ENCODE peak calls at places on chromosomes 1 and 21, in ten cellular contexts. One of them, this sample, is unnamed.

GRCh38 chr1:78475888-78476610 is 14.7 kb upstream of the PTGFR start:
- DNase-seq in ovary: no peak
- DNase-seq in uterus: no peak
- DNase-seq in A549: no peak
- DNase-seq in heart left ventricle: no peak
- DNase-seq in IMR-90: no peak
- DNase-seq in suprapubic skin: no peak
- DNase-seq in HCT116: no peak
- DNase-seq in spleen: no peak
- DNase-seq in esophagus muscularis mucosa: no peak
- DNase-seq in this sample: no peak

GRCh38 chr1:91428182-91428798 is 23.7 kb upstream of the HFM1 start:
- DNase-seq in ovary: no peak
- DNase-seq in uterus: no peak
- DNase-seq in A549: no peak
- DNase-seq in heart left ventricle: no peak
- DNase-seq in IMR-90: no peak
- DNase-seq in suprapubic skin: no peak
- DNase-seq in HCT116: no peak
- DNase-seq in spleen: no peak
- DNase-seq in esophagus muscularis mucosa: no peak
- DNase-seq in this sample: no peak

GRCh38 chr1:211830330-211831142 is at the start of gene LPGAT1:
- DNase-seq in ovary: peak; percentile 85
- DNase-seq in uterus: peak; percentile 73
- DNase-seq in A549: peak; percentile 77
- DNase-seq in heart left ventricle: peak; percentile 82
- DNase-seq in IMR-90: peak; percentile 52
- DNase-seq in suprapubic skin: peak; percentile 85
- DNase-seq in HCT116: peak; percentile 27
- DNase-seq in spleen: peak; percentile 97
- DNase-seq in esophagus muscularis mucosa: no peak
- DNase-seq in this sample: peak; percentile 74

GRCh38 chr1:42841010-42841409 is 5.4 kb upstream of the ZNF691 start:
- DNase-seq in ovary: no peak
- DNase-seq in uterus: no peak
- DNase-seq in A549: no peak
- DNase-seq in heart left ventricle: no peak
- DNase-seq in IMR-90: peak; percentile 17
- DNase-seq in suprapubic skin: no peak
- DNase-seq in HCT116: no peak
- DNase-seq in spleen: no peak
- DNase-seq in esophagus muscularis mucosa: no peak
- DNase-seq in this sample: no peak

GRCh38 chr21:42721341-42721824 is 68.0 kb downstream of the PDE9A start:
- DNase-seq in ovary: no peak
- DNase-seq in uterus: peak; percentile 55
- DNase-seq in A549: no peak
- DNase-seq in heart left ventricle: peak; percentile 32
- DNase-seq in IMR-90: no peak
- DNase-seq in suprapubic skin: no peak
- DNase-seq in HCT116: no peak
- DNase-seq in spleen: no peak
- DNase-seq in esophagus muscularis mucosa: no peak
- DNase-seq in this sample: peak; percentile 49

GRCh38 chr1:212699839-212700596 is at the start of gene BATF3:
- DNase-seq in ovary: peak; percentile 56
- DNase-seq in uterus: peak; percentile 51
- DNase-seq in A549: peak; percentile 53
- DNase-seq in heart left ventricle: peak; percentile 62
- DNase-seq in IMR-90: no peak
- DNase-seq in suprapubic skin: peak; percentile 79
- DNase-seq in HCT116: no peak
- DNase-seq in spleen: peak; percentile 88
- DNase-seq in esophagus muscularis mucosa: no peak
- DNase-seq in this sample: no peak

GRCh38 chr1:1208713-1209433 is 2.5 kb upstream of the TNFRSF18 start:
- DNase-seq in ovary: peak; percentile 26
- DNase-seq in uterus: no peak
- DNase-seq in A549: no peak
- DNase-seq in heart left ventricle: peak; percentile 18
- DNase-seq in IMR-90: peak; percentile 30
- DNase-seq in suprapubic skin: no peak
- DNase-seq in HCT116: no peak
- DNase-seq in spleen: peak; percentile 79
- DNase-seq in esophagus muscularis mucosa: no peak
- DNase-seq in this sample: no peak

GRCh38 chr1:7253118-7253480 is 467.8 kb downstream of the CAMTA1 start:
- DNase-seq in ovary: no peak
- DNase-seq in uterus: no peak
- DNase-seq in A549: no peak
- DNase-seq in heart left ventricle: no peak
- DNase-seq in IMR-90: peak; percentile 81
- DNase-seq in suprapubic skin: peak; percentile 47
- DNase-seq in HCT116: no peak
- DNase-seq in spleen: no peak
- DNase-seq in esophagus muscularis mucosa: peak; percentile 57
- DNase-seq in this sample: no peak

GRCh38 chr1:231424950-231425805 is 3.1 kb upstream of the EGLN1 start:
- DNase-seq in ovary: no peak
- DNase-seq in uterus: no peak
- DNase-seq in A549: no peak
- DNase-seq in heart left ventricle: no peak
- DNase-seq in IMR-90: no peak
- DNase-seq in suprapubic skin: no peak
- DNase-seq in HCT116: no peak
- DNase-seq in spleen: no peak
- DNase-seq in esophagus muscularis mucosa: no peak
- DNase-seq in this sample: no peak

GRCh38 chr1:185317034-185317885 is at the start of gene IVNS1ABP:
- DNase-seq in ovary: peak; percentile 95
- DNase-seq in uterus: peak; percentile 93
- DNase-seq in A549: peak; percentile 96
- DNase-seq in heart left ventricle: peak; percentile 95
- DNase-seq in IMR-90: peak; percentile 87
- DNase-seq in suprapubic skin: peak; percentile 98
- DNase-seq in HCT116: peak; percentile 85
- DNase-seq in spleen: peak; percentile 98
- DNase-seq in esophagus muscularis mucosa: peak; percentile 99
- DNase-seq in this sample: peak; percentile 95

GRCh38 chr1:185316163-185317033 is 645 bp downstream of the IVNS1ABP start:
- DNase-seq in ovary: peak; percentile 97
- DNase-seq in uterus: peak; percentile 93
- DNase-seq in A549: peak; percentile 88
- DNase-seq in heart left ventricle: peak; percentile 98
- DNase-seq in IMR-90: peak; percentile 88
- DNase-seq in suprapubic skin: peak; percentile 96
- DNase-seq in HCT116: peak; percentile 63
- DNase-seq in spleen: peak; percentile 98
- DNase-seq in esophagus muscularis mucosa: peak; percentile 98
- DNase-seq in this sample: peak; percentile 94

GRCh38 chr1:185319152-185319501 is 2.1 kb upstream of the IVNS1ABP start:
- DNase-seq in ovary: no peak
- DNase-seq in uterus: no peak
- DNase-seq in A549: no peak
- DNase-seq in heart left ventricle: no peak
- DNase-seq in IMR-90: no peak
- DNase-seq in suprapubic skin: no peak
- DNase-seq in HCT116: no peak
- DNase-seq in spleen: no peak
- DNase-seq in esophagus muscularis mucosa: no peak
- DNase-seq in this sample: no peak

GRCh38 chr1:185318431-185319151 is 1.5 kb upstream of the IVNS1ABP start:
- DNase-seq in ovary: no peak
- DNase-seq in uterus: no peak
- DNase-seq in A549: no peak
- DNase-seq in heart left ventricle: no peak
- DNase-seq in IMR-90: no peak
- DNase-seq in suprapubic skin: no peak
- DNase-seq in HCT116: no peak
- DNase-seq in spleen: no peak
- DNase-seq in esophagus muscularis mucosa: no peak
- DNase-seq in this sample: no peak

GRCh38 chr1:185317886-185318310 is 855 bp upstream of the IVNS1ABP start:
- DNase-seq in ovary: peak; percentile 33
- DNase-seq in uterus: peak; percentile 20
- DNase-seq in A549: peak; percentile 42
- DNase-seq in heart left ventricle: peak; percentile 33
- DNase-seq in IMR-90: no peak
- DNase-seq in suprapubic skin: peak; percentile 80
- DNase-seq in HCT116: peak; percentile 47
- DNase-seq in spleen: peak; percentile 87
- DNase-seq in esophagus muscularis mucosa: no peak
- DNase-seq in this sample: peak; percentile 9
- TF ChIP-seq POLR2A in ovary: no peak
- TF ChIP-seq POLR2A in uterus: no peak
- TF ChIP-seq POLR2A in A549: no peak
- TF ChIP-seq POLR2A in heart left ventricle: no peak
- TF ChIP-seq POLR2A in IMR-90: peak; percentile 30
- TF ChIP-seq POLR2A in suprapubic skin: no peak
- TF ChIP-seq POLR2A in HCT116: no peak
- TF ChIP-seq POLR2A in spleen: no peak
- TF ChIP-seq POLR2A in esophagus muscularis mucosa: no peak
- TF ChIP-seq POLR2A in this sample: no peak

GRCh38 chr21:45178072-45178608 is 103.8 kb downstream of the ADARB1 start:
- DNase-seq in ovary: no peak
- DNase-seq in uterus: no peak
- DNase-seq in A549: no peak
- DNase-seq in heart left ventricle: no peak
- DNase-seq in IMR-90: no peak
- DNase-seq in suprapubic skin: no peak
- DNase-seq in HCT116: no peak
- DNase-seq in spleen: no peak
- DNase-seq in esophagus muscularis mucosa: peak; percentile 75
- DNase-seq in this sample: no peak
- H3K27ac ChIP-seq in ovary: no peak overlapping the region
- H3K27ac ChIP-seq in uterus: no peak overlapping the region
- H3K27ac ChIP-seq in A549: no peak overlapping the region
- H3K27ac ChIP-seq in heart left ventricle: no peak overlapping the region
- H3K27ac ChIP-seq in IMR-90: no peak overlapping the region
- H3K27ac ChIP-seq in suprapubic skin: no peak overlapping the region
- H3K27ac ChIP-seq in HCT116: no peak overlapping the region
- H3K27ac ChIP-seq in spleen: no peak overlapping the region
- H3K27ac ChIP-seq in esophagus muscularis mucosa: no peak overlapping the region
- H3K27ac ChIP-seq in this sample: no peak overlapping the region

GRCh38 chr1:156193488-156194299 is at the start of gene SLC25A44:
- DNase-seq in ovary: peak; percentile 98
- DNase-seq in uterus: peak; percentile 99
- DNase-seq in A549: peak; percentile 99
- DNase-seq in heart left ventricle: peak; percentile 97
- DNase-seq in IMR-90: peak; percentile 99
- DNase-seq in suprapubic skin: peak; percentile 98
- DNase-seq in HCT116: peak; percentile 99
- DNase-seq in spleen: peak; percentile 97
- DNase-seq in esophagus muscularis mucosa: peak; percentile 99
- DNase-seq in this sample: peak; percentile 98
- TF ChIP-seq POLR2A in ovary: peak; percentile 45
- TF ChIP-seq POLR2A in uterus: peak; percentile 63
- TF ChIP-seq POLR2A in A549: peak; percentile 83
- TF ChIP-seq POLR2A in heart left ventricle: peak; percentile 71
- TF ChIP-seq POLR2A in IMR-90: peak; percentile 92
- TF ChIP-seq POLR2A in suprapubic skin: no peak
- TF ChIP-seq POLR2A in HCT116: peak; percentile 48
- TF ChIP-seq POLR2A in spleen: peak; percentile 78
- TF ChIP-seq POLR2A in esophagus muscularis mucosa: peak; percentile 44
- TF ChIP-seq POLR2A in this sample: peak; percentile 18

GRCh38 chr1:207032528-207033017 is at the start of gene C1orf116:
- DNase-seq in ovary: no peak
- DNase-seq in uterus: no peak
- DNase-seq in A549: peak; percentile 67
- DNase-seq in heart left ventricle: no peak
- DNase-seq in IMR-90: no peak
- DNase-seq in suprapubic skin: no peak
- DNase-seq in HCT116: peak; percentile 88
- DNase-seq in spleen: no peak
- DNase-seq in esophagus muscularis mucosa: no peak
- DNase-seq in this sample: peak; percentile 93

GRCh38 chr1:207031632-207032258 is 811 bp downstream of the C1orf116 start:
- DNase-seq in ovary: no peak
- DNase-seq in uterus: no peak
- DNase-seq in A549: no peak
- DNase-seq in heart left ventricle: no peak
- DNase-seq in IMR-90: no peak
- DNase-seq in suprapubic skin: no peak
- DNase-seq in HCT116: no peak
- DNase-seq in spleen: no peak
- DNase-seq in esophagus muscularis mucosa: no peak
- DNase-seq in this sample: peak; percentile 95

GRCh38 chr1:207029991-207030521 is 2.5 kb downstream of the C1orf116 start:
- DNase-seq in ovary: no peak
- DNase-seq in uterus: no peak
- DNase-seq in A549: no peak
- DNase-seq in heart left ventricle: no peak
- DNase-seq in IMR-90: no peak
- DNase-seq in suprapubic skin: no peak
- DNase-seq in HCT116: no peak
- DNase-seq in spleen: no peak
- DNase-seq in esophagus muscularis mucosa: no peak
- DNase-seq in this sample: no peak

GRCh38 chr1:207030522-207031009 is 2.0 kb downstream of the C1orf116 start:
- DNase-seq in ovary: no peak
- DNase-seq in uterus: no peak
- DNase-seq in A549: no peak
- DNase-seq in heart left ventricle: no peak
- DNase-seq in IMR-90: no peak
- DNase-seq in suprapubic skin: no peak
- DNase-seq in HCT116: no peak
- DNase-seq in spleen: no peak
- DNase-seq in esophagus muscularis mucosa: no peak
- DNase-seq in this sample: no peak

DNA sequence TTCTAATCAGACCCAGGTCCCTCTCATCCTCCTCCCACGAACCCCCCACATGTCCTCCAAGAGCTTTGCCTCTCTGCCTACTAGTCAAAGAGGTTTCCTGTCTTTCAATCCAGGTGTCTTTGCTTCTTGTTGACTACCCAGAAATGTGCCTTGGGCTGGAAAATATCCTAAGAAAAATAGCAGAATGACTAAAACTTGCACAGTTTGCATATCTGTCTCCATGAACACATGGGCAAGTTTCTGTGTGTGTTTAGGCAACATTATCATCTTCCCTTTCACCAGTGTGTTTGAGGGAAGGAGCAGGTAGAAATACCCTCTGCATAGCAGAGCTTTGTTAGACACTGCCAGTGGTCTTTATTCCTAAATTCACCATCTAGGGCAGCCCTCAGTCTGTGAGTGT is 1.5 kb downstream of the C1orf116 start:
- DNase-seq in ovary: no peak
- DNase-seq in uterus: no peak
- DNase-seq in A549: no peak
- DNase-seq in heart left ventricle: no peak
- DNase-seq in IMR-90: no peak
- DNase-seq in suprapubic skin: no peak
- DNase-seq in HCT116: no peak
- DNase-seq in spleen: no peak
- DNase-seq in esophagus muscularis mucosa: no peak
- DNase-seq in this sample: no peak
- H3K27ac ChIP-seq in ovary: no peak overlapping the region
- H3K27ac ChIP-seq in uterus: no peak overlapping the region
- H3K27ac ChIP-seq in A549: peak overlapping the region; percentile 89
- H3K27ac ChIP-seq in heart left ventricle: no peak overlapping the region
- H3K27ac ChIP-seq in IMR-90: no peak overlapping the region
- H3K27ac ChIP-seq in suprapubic skin: peak overlapping the region; percentile 93
- H3K27ac ChIP-seq in HCT116: no peak overlapping the region
- H3K27ac ChIP-seq in spleen: no peak overlapping the region
- H3K27ac ChIP-seq in esophagus muscularis mucosa: no peak overlapping the region
- H3K27ac ChIP-seq in this sample: peak overlapping the region; percentile 94

This sample was measured in prostate gland.